ENCODE peak calls at places on chromosomes 7 and 10, in five cellular contexts. Z, S, F, H and N are unnamed samples.
A peak's percentile ranks its signal among the peaks of the same experiment; 100 is the strongest.

GRCh38 chr10:86182150-86182549 is 184.4 kb downstream of the GRID1 start:
- DNase-seq in H (no peak), Z (no peak), S (no peak), F (no peak), N (no peak)

GRCh38 chr10:101619983-101620382 is 31.9 kb downstream of the DPCD start:
- DNase-seq in S (no peak), Z (no peak), H (no peak), F (no peak), N (no peak)

GRCh38 chr7:84904561-84904960 is 282.3 kb downstream of the SEMA3D start:
- DNase-seq in F (no peak), H (no peak), S (no peak), Z (no peak), N (no peak)

GRCh38 chr10:75405201-75406143 is 3.9 kb upstream of the ZNF503 start:
- DNase-seq in H (peak; percentile 88), F (peak; percentile 36), Z (no peak), S (no peak), N (no peak)

GRCh38 chr10:70978181-70978580 is 89.8 kb upstream of the PCBD1 start:
- DNase-seq in Z (no peak), S (no peak), H (no peak), F (no peak), N (no peak)

GRCh38 chr10:88657901-88658300 is 6.3 kb upstream of the LIPF start:
- DNase-seq in Z (peak; percentile 13), F (no peak), H (no peak), S (no peak), N (no peak)

GRCh38 chr7:133781481-133782090 is 345.6 kb upstream of the LRGUK start:
- DNase-seq in Z (no peak), F (no peak), S (no peak), H (no peak), N (no peak)

GRCh38 chr10:11086177-11086576 is 68.5 kb downstream of the CELF2 start:
- DNase-seq in H (no peak), F (no peak), S (no peak), Z (no peak), N (no peak)

GRCh38 chr7:66250711-66251110 is 45.6 kb downstream of the TPST1 start:
- DNase-seq in F (no peak), H (no peak), Z (peak; percentile 68), S (no peak), N (no peak)

GRCh38 chr10:114544045-114544659 is 113.9 kb downstream of the ABLIM1 start:
- DNase-seq in F (peak; percentile 56), Z (no peak), S (no peak), H (no peak), N (peak; percentile 80)

GRCh38 chr10:87670591-87670990 is 10.9 kb downstream of the PAPSS2 start:
- DNase-seq in H (no peak), Z (no peak), F (no peak), S (no peak), N (no peak)

GRCh38 chr7:139574618-139575337 is 51.3 kb downstream of the CLEC2L start:
- DNase-seq in H (no peak), Z (no peak), S (no peak), F (no peak), N (no peak)
- TF ChIP-seq CTCF in H (no peak), Z (no peak), S (no peak), F (no peak), N (no peak)

GRCh38 chr7:156969972-156970420 is 20.5 kb downstream of the NOM1 start:
- DNase-seq in F (no peak), S (no peak), Z (peak; percentile 16), H (no peak), N (no peak)
- TF ChIP-seq CTCF in F (peak; percentile 33), S (no peak), Z (peak; percentile 46), H (no peak), N (peak; percentile 0)

DNA sequence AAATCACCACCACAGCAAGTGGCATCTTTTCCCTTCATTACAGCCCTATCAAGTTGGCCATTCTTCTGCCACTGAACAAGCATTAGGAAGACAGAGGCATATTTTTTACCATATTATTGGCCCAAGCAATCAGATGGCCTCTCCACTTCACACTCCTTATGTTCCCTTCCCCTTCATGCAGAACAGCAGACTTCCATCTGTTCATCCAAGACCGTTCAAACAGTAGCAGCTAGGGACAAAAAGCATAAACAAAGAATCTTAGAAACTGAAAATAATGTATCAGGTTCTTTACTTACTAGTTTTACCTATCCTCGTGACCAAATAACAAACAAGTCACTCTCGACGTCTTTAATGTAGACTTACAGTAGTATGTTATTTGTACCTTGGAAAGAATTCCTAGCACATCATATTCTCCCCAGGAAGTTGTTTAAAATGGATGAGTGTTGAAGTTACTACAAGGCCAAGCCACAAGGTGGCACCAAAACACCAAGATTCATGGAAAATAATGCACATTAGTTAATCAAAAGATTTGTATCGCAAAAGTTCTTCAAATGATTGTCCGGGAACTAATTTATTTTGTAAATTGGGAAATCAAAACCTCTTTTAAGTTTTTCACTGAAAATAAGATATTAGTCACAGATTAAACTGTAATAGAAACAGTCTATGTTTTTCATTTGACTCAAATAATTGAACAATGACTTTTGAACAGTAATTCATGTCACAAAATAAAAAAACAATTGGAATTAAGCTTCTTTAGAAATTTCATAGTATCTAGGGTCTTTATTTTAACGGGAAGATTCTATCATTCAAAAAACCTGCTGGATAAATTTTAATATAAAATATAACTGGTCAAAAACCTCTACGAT is 112.1 kb downstream of the VPS41 start:
- DNase-seq in H (peak; percentile 21), Z (peak; percentile 61), F (peak; percentile 79), S (peak; percentile 22), N (peak; percentile 18)
- TF ChIP-seq CTCF in H (peak; percentile 40), Z (peak; percentile 84), F (peak; percentile 83), S (peak; percentile 53), N (peak; percentile 61)

GRCh38 chr7:96151889-96152288 is 170.0 kb downstream of the SLC25A13 start:
- DNase-seq in H (no peak), S (no peak), F (no peak), Z (no peak), N (no peak)
- TF ChIP-seq CTCF in H (no peak), S (no peak), F (no peak), Z (no peak), N (no peak)

GRCh38 chr7:39667354-39667923 is 44.1 kb downstream of the RALA start:
- DNase-seq in S (no peak), Z (peak; percentile 68), H (no peak), F (no peak), N (no peak)
- TF ChIP-seq CTCF in S (no peak), Z (peak; percentile 11), H (no peak), F (no peak), N (no peak)

GRCh38 chr10:109929501-109930219 is 6.3 kb upstream of the XPNPEP1 start:
- DNase-seq in F (no peak), H (no peak), Z (peak; percentile 78), S (no peak), N (no peak)
- TF ChIP-seq CTCF in F (no peak), H (no peak), Z (no peak), S (no peak), N (no peak)